ENCODE peak calls at places on chromosomes 2 and 18, in eight cellular contexts. T is sigmoid colon; L is K562; N is activated CD8-positive, alpha-beta memory T cell treated with anti-CD3 and anti-CD28 coated beads, Interleukin-2, amount 50 U/mL, for 48 hours; M is uterus; K is left ventricle myocardium inferior; C is AG08396; Z is ELR. V is an unnamed sample.

GRCh38 chr18:62420151-62420512 is 95.0 kb downstream of the TNFRSF11A start:
- DNase-seq in T (no peak), L (peak), N (no peak), M (no peak), K (no peak), C (peak), Z (peak), V (no peak)

GRCh38 chr2:183063083-183063482 is 15.5 kb upstream of the DUSP19 start:
- DNase-seq in T (no peak), L (no peak), N (no peak), M (no peak), K (no peak), C (peak), Z (peak), V (no peak)

GRCh38 chr2:237025090-237025865 is 60.4 kb upstream of the COPS8 start:
- DNase-seq in T (no peak), L (no peak), N (no peak), M (no peak), K (no peak), C (peak), Z (peak), V (no peak)

GRCh38 chr2:16287831-16288230 is 347.5 kb downstream of the MYCN start:
- DNase-seq in T (no peak), L (no peak), N (no peak), M (no peak), K (no peak), C (no peak), Z (no peak), V (no peak)

GRCh38 chr2:38264649-38265322 is 112.3 kb downstream of the ATL2 start:
- DNase-seq in T (no peak), L (no peak), N (no peak), M (no peak), K (no peak), C (no peak), Z (no peak), V (no peak)

GRCh38 chr2:13260401-13260800 is 543.7 kb downstream of the TRIB2 start:
- DNase-seq in T (no peak), L (no peak), N (no peak), M (no peak), K (no peak), C (no peak), Z (peak), V (peak)

GRCh38 chr2:1601471-1602358 is 142.6 kb downstream of the PXDN start:
- DNase-seq in T (no peak), L (no peak), N (no peak), M (no peak), K (peak), C (no peak), Z (no peak), V (no peak)

GRCh38 chr2:120892967-120893667 is 157.4 kb downstream of the GLI2 start:
- DNase-seq in T (no peak), L (no peak), N (no peak), M (no peak), K (no peak), C (peak), Z (peak), V (no peak)

GRCh38 chr18:67916142-67916541 is 399.6 kb upstream of the DSEL start:
- DNase-seq in T (no peak), L (no peak), N (no peak), M (no peak), K (no peak), C (no peak), Z (no peak), V (no peak)

GRCh38 chr2:21467280-21467818 is 343.6 kb downstream of the TDRD15 start:
- DNase-seq in T (no peak), L (no peak), N (no peak), M (no peak), K (no peak), C (no peak), Z (no peak), V (no peak)

GRCh38 chr18:79413901-79414300 is 18.2 kb downstream of the NFATC1 start:
- DNase-seq in T (no peak), L (no peak), N (no peak), M (no peak), K (peak), C (no peak), Z (no peak), V (no peak)

GRCh38 chr2:28343184-28343942 is 49.3 kb upstream of the FOSL2 start:
- DNase-seq in T (peak), L (no peak), N (no peak), M (no peak), K (peak), C (no peak), Z (no peak), V (no peak)

GRCh38 chr18:908631-909621 is 4.3 kb downstream of the ADCYAP1 start:
- DNase-seq in T (no peak), L (no peak), N (no peak), M (no peak), K (no peak), C (peak), Z (no peak), V (no peak)

GRCh38 chr2:45935791-45936622 is 284.5 kb downstream of the PRKCE start:
- DNase-seq in T (peak), L (peak), N (peak), M (peak), K (peak), C (peak), Z (peak), V (peak)

GRCh38 chr18:24989760-24990547 is 362.0 kb downstream of the ZNF521 start:
- DNase-seq in T (no peak), L (no peak), N (no peak), M (no peak), K (no peak), C (no peak), Z (no peak), V (no peak)

GRCh38 chr2:146666336-146666735 is 1178.5 kb upstream of the ACVR2A start:
- DNase-seq in T (no peak), L (no peak), N (no peak), M (no peak), K (no peak), C (no peak), Z (peak), V (no peak)

GRCh38 chr18:13266208-13267100 is 47.9 kb downstream of the LDLRAD4 start:
- DNase-seq in T (no peak), L (no peak), N (peak), M (no peak), K (peak), C (no peak), Z (no peak), V (no peak)

GRCh38 chr2:229057997-229058553 is 213.0 kb downstream of the PID1 start:
- DNase-seq in T (no peak), L (no peak), N (no peak), M (no peak), K (no peak), C (no peak), Z (no peak), V (no peak)

GRCh38 chr2:219278655-219279150 is 463 bp upstream of the DNAJB2 start:
- DNase-seq in T (no peak), L (no peak), N (no peak), M (no peak), K (no peak), C (no peak), Z (no peak), V (no peak)

GRCh38 chr18:78390348-78390929 is 589.2 kb upstream of the SALL3 start:
- DNase-seq in T (no peak), L (no peak), N (no peak), M (no peak), K (no peak), C (no peak), Z (no peak), V (no peak)

GRCh38 chr18:22439447-22439846 is 21.7 kb upstream of the CTAGE1 start:
- DNase-seq in T (no peak), L (no peak), N (no peak), M (no peak), K (no peak), C (no peak), Z (peak), V (no peak)

GRCh38 chr2:54577035-54577434 is 120.9 kb downstream of the SPTBN1 start:
- DNase-seq in T (peak), L (peak), N (no peak), M (no peak), K (peak), C (no peak), Z (no peak), V (no peak)

GRCh38 chr2:309148-309969 is 21.5 kb upstream of the ALKAL2 start:
- DNase-seq in T (no peak), L (peak), N (no peak), M (no peak), K (no peak), C (no peak), Z (no peak), V (no peak)

GRCh38 chr2:106759962-106760361 is 126.0 kb downstream of the ST6GAL2 start:
- DNase-seq in T (no peak), L (no peak), N (no peak), M (no peak), K (no peak), C (no peak), Z (no peak), V (no peak)

GRCh38 chr2:131105156-131105949 is at the start of gene PLEKHB2:
- DNase-seq in T (peak), L (peak), N (peak), M (peak), K (peak), C (peak), Z (peak), V (peak)

GRCh38 chr18:12121175-12122095 is 27.8 kb downstream of the ANKRD62 start:
- DNase-seq in T (no peak), L (peak), N (no peak), M (no peak), K (no peak), C (no peak), Z (peak), V (peak)

GRCh38 chr18:8685141-8685913 is 20.0 kb upstream of the MTCL1 start:
- DNase-seq in T (no peak), L (no peak), N (no peak), M (no peak), K (no peak), C (no peak), Z (no peak), V (no peak)

GRCh38 chr2:46142546-46143329 is 154.5 kb upstream of the EPAS1 start:
- DNase-seq in T (peak), L (no peak), N (peak), M (no peak), K (no peak), C (no peak), Z (no peak), V (no peak)

GRCh38 chr2:213229814-213230213 is 54.5 kb upstream of the SPAG16 start:
- DNase-seq in T (no peak), L (no peak), N (no peak), M (no peak), K (no peak), C (no peak), Z (peak), V (no peak)

GRCh38 chr2:121567957-121568409 is 37.3 kb downstream of the RNU4ATAC start:
- DNase-seq in T (no peak), L (no peak), N (no peak), M (no peak), K (no peak), C (no peak), Z (peak), V (no peak)

GRCh38 chr2:20164061-20164733 is 60.7 kb downstream of the SDC1 start:
- DNase-seq in T (no peak), L (no peak), N (peak), M (no peak), K (no peak), C (no peak), Z (peak), V (no peak)

V was measured in progenitor cell of endocrine pancreas.